ENCODE peak calls at places on chromosome 20, in four cellular contexts. One of them, this sample, is unnamed.
A peak's percentile ranks its signal among the peaks of the same experiment; 100 is the strongest.

GRCh38 chr20:57760698-57761412 is 51.0 kb upstream of the PMEPA1 start:
- DNase-seq in OCI-LY7: peak; percentile 22
- DNase-seq in Peyer's patch: no peak
- DNase-seq in dorsolateral prefrontal cortex: no peak
- DNase-seq in this sample: no peak

GRCh38 chr20:47699804-47700203 is 85.5 kb downstream of the SULF2 start:
- DNase-seq in OCI-LY7: no peak
- DNase-seq in Peyer's patch: no peak
- DNase-seq in dorsolateral prefrontal cortex: no peak
- DNase-seq in this sample: no peak

GRCh38 chr20:19993937-19994667 is 23.1 kb upstream of the NAA20 start:
- DNase-seq in OCI-LY7: no peak
- DNase-seq in Peyer's patch: no peak
- DNase-seq in dorsolateral prefrontal cortex: no peak
- DNase-seq in this sample: peak; percentile 37

GRCh38 chr20:10434467-10434831 is 427 bp upstream of the MKKS start:
- DNase-seq in OCI-LY7: peak; percentile 90
- DNase-seq in Peyer's patch: peak; percentile 78
- DNase-seq in dorsolateral prefrontal cortex: peak; percentile 90
- DNase-seq in this sample: peak; percentile 98

GRCh38 chr20:38812915-38813573 is 7.5 kb downstream of the PPP1R16B start:
- DNase-seq in OCI-LY7: peak; percentile 55
- DNase-seq in Peyer's patch: no peak
- DNase-seq in dorsolateral prefrontal cortex: no peak
- DNase-seq in this sample: no peak

GRCh38 chr20:35840403-35840802 is 68.6 kb downstream of the PHF20 start:
- DNase-seq in OCI-LY7: no peak
- DNase-seq in Peyer's patch: no peak
- DNase-seq in dorsolateral prefrontal cortex: no peak
- DNase-seq in this sample: no peak

GRCh38 chr20:37669773-37670236 is 24.0 kb upstream of the CTNNBL1 start:
- DNase-seq in OCI-LY7: no peak
- DNase-seq in Peyer's patch: no peak
- DNase-seq in dorsolateral prefrontal cortex: no peak
- DNase-seq in this sample: no peak

GRCh38 chr20:5612476-5613291 is 137.5 kb upstream of the SHLD1 start:
- DNase-seq in OCI-LY7: no peak
- DNase-seq in Peyer's patch: no peak
- DNase-seq in dorsolateral prefrontal cortex: no peak
- DNase-seq in this sample: no peak

GRCh38 chr20:63943007-63943807 is 13.0 kb downstream of the UCKL1 start:
- DNase-seq in OCI-LY7: no peak
- DNase-seq in Peyer's patch: no peak
- DNase-seq in dorsolateral prefrontal cortex: no peak
- DNase-seq in this sample: no peak

GRCh38 chr20:44111712-44112335 is 75.2 kb downstream of the JPH2 start:
- DNase-seq in OCI-LY7: no peak
- DNase-seq in Peyer's patch: no peak
- DNase-seq in dorsolateral prefrontal cortex: no peak
- DNase-seq in this sample: no peak

GRCh38 chr20:32167552-32167951 is 40.0 kb downstream of the PLAGL2 start:
- DNase-seq in OCI-LY7: no peak
- DNase-seq in Peyer's patch: no peak
- DNase-seq in dorsolateral prefrontal cortex: no peak
- DNase-seq in this sample: no peak

GRCh38 chr20:32763202-32763999 is 1.2 kb downstream of the DNMT3B start:
- DNase-seq in OCI-LY7: peak; percentile 36
- DNase-seq in Peyer's patch: no peak
- DNase-seq in dorsolateral prefrontal cortex: no peak
- DNase-seq in this sample: no peak

GRCh38 chr20:38604873-38605303 is 3.3 kb downstream of the ARHGAP40 start:
- DNase-seq in OCI-LY7: no peak
- DNase-seq in Peyer's patch: no peak
- DNase-seq in dorsolateral prefrontal cortex: no peak
- DNase-seq in this sample: peak; percentile 32

GRCh38 chr20:51062065-51062464 is 39.2 kb upstream of the KCNG1 start:
- DNase-seq in OCI-LY7: no peak
- DNase-seq in Peyer's patch: no peak
- DNase-seq in dorsolateral prefrontal cortex: no peak
- DNase-seq in this sample: peak; percentile 21

GRCh38 chr20:50111120-50111828 is 1.7 kb downstream of the UBE2V1 start:
- DNase-seq in OCI-LY7: no peak
- DNase-seq in Peyer's patch: no peak
- DNase-seq in dorsolateral prefrontal cortex: no peak
- DNase-seq in this sample: peak; percentile 72

GRCh38 chr20:44651507-44652373 is at the start of gene ADA:
- DNase-seq in OCI-LY7: peak; percentile 78
- DNase-seq in Peyer's patch: peak; percentile 57
- DNase-seq in dorsolateral prefrontal cortex: peak; percentile 34
- DNase-seq in this sample: peak; percentile 25

GRCh38 chr20:37990571-37991151 is 42.6 kb downstream of the TTI1 start:
- DNase-seq in OCI-LY7: peak; percentile 37
- DNase-seq in Peyer's patch: peak; percentile 89
- DNase-seq in dorsolateral prefrontal cortex: peak; percentile 37
- DNase-seq in this sample: peak; percentile 84

GRCh38 chr20:63457737-63458136 is 14.7 kb downstream of the KCNQ2 start:
- DNase-seq in OCI-LY7: no peak
- DNase-seq in Peyer's patch: no peak
- DNase-seq in dorsolateral prefrontal cortex: peak; percentile 69
- DNase-seq in this sample: peak; percentile 6

GRCh38 chr20:58523916-58524315 is 8.7 kb upstream of the APCDD1L start:
- DNase-seq in OCI-LY7: no peak
- DNase-seq in Peyer's patch: no peak
- DNase-seq in dorsolateral prefrontal cortex: no peak
- DNase-seq in this sample: no peak

GRCh38 chr20:11556410-11556809 is 361.3 kb upstream of the BTBD3 start:
- DNase-seq in OCI-LY7: no peak
- DNase-seq in Peyer's patch: no peak
- DNase-seq in dorsolateral prefrontal cortex: no peak
- DNase-seq in this sample: no peak

GRCh38 chr20:41392871-41393704 is 26.5 kb upstream of the EMILIN3 start:
- DNase-seq in OCI-LY7: no peak
- DNase-seq in Peyer's patch: no peak
- DNase-seq in dorsolateral prefrontal cortex: no peak
- DNase-seq in this sample: no peak

GRCh38 chr20:47688385-47689381 is 96.6 kb downstream of the SULF2 start:
- DNase-seq in OCI-LY7: no peak
- DNase-seq in Peyer's patch: no peak
- DNase-seq in dorsolateral prefrontal cortex: no peak
- DNase-seq in this sample: peak; percentile 55

GRCh38 chr20:9302073-9302425 is 212.3 kb upstream of the LAMP5 start:
- DNase-seq in OCI-LY7: no peak
- DNase-seq in Peyer's patch: no peak
- DNase-seq in dorsolateral prefrontal cortex: no peak
- DNase-seq in this sample: no peak

GRCh38 chr20:9300534-9300933 is 213.9 kb upstream of the LAMP5 start:
- DNase-seq in OCI-LY7: no peak
- DNase-seq in Peyer's patch: no peak
- DNase-seq in dorsolateral prefrontal cortex: no peak
- DNase-seq in this sample: no peak

GRCh38 chr20:9298906-9299305 is 215.5 kb upstream of the LAMP5 start:
- DNase-seq in OCI-LY7: no peak
- DNase-seq in Peyer's patch: no peak
- DNase-seq in dorsolateral prefrontal cortex: no peak
- DNase-seq in this sample: no peak

GRCh38 chr20:9300080-9300479 is 214.3 kb upstream of the LAMP5 start:
- DNase-seq in OCI-LY7: no peak
- DNase-seq in Peyer's patch: no peak
- DNase-seq in dorsolateral prefrontal cortex: no peak
- DNase-seq in this sample: no peak

GRCh38 chr20:9301129-9302072 is 213.0 kb upstream of the LAMP5 start:
- DNase-seq in OCI-LY7: no peak
- DNase-seq in Peyer's patch: no peak
- DNase-seq in dorsolateral prefrontal cortex: no peak
- DNase-seq in this sample: peak; percentile 46
- TF ChIP-seq CTCF in OCI-LY7: no peak
- TF ChIP-seq CTCF in Peyer's patch: no peak
- TF ChIP-seq CTCF in dorsolateral prefrontal cortex: no peak
- TF ChIP-seq CTCF in this sample: no peak

DNA sequence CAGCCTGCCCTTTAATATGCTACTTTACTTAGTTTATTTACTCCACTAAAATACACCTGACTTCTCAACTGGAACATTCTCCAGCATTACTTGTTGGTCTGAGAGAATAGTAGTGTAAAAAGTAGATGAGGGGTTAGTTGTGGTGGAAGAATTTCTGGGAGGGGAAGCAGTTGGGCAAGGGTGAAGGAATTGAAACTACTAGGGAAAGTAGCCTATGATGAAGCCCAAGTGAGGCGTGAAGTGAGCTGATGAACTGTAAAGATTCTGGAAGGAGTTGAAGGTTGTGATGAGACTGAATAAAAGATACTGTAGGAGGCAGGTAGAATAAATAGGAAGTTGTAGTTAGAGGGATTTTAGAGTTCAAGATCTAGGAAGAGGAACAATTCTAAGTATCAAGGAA is 72.5 kb downstream of the ITCH start:
- DNase-seq in OCI-LY7: peak; percentile 33
- DNase-seq in Peyer's patch: no peak
- DNase-seq in dorsolateral prefrontal cortex: no peak
- DNase-seq in this sample: no peak
- H3K27ac ChIP-seq in OCI-LY7: no peak overlapping the region
- H3K27ac ChIP-seq in Peyer's patch: no peak overlapping the region
- H3K27ac ChIP-seq in dorsolateral prefrontal cortex: peak overlapping the region; percentile 22
- H3K27ac ChIP-seq in this sample: no peak overlapping the region

GRCh38 chr20:45822863-45823262 is 4.2 kb downstream of the TNNC2 start:
- DNase-seq in OCI-LY7: no peak
- DNase-seq in Peyer's patch: no peak
- DNase-seq in dorsolateral prefrontal cortex: peak; percentile 20
- DNase-seq in this sample: no peak
- TF ChIP-seq CTCF in OCI-LY7: no peak
- TF ChIP-seq CTCF in Peyer's patch: no peak
- TF ChIP-seq CTCF in dorsolateral prefrontal cortex: no peak
- TF ChIP-seq CTCF in this sample: no peak

GRCh38 chr20:48898210-48898609 is 23.3 kb upstream of the ARFGEF2 start:
- DNase-seq in OCI-LY7: no peak
- DNase-seq in Peyer's patch: no peak
- DNase-seq in dorsolateral prefrontal cortex: no peak
- DNase-seq in this sample: no peak
- H3K27ac ChIP-seq in OCI-LY7: no peak overlapping the region
- H3K27ac ChIP-seq in Peyer's patch: no peak overlapping the region
- H3K27ac ChIP-seq in dorsolateral prefrontal cortex: no peak overlapping the region
- H3K27ac ChIP-seq in this sample: no peak overlapping the region

GRCh38 chr20:13458860-13459451 is 179.8 kb downstream of the TASP1 start:
- DNase-seq in OCI-LY7: peak; percentile 26
- DNase-seq in Peyer's patch: no peak
- DNase-seq in dorsolateral prefrontal cortex: no peak
- DNase-seq in this sample: peak; percentile 32
- TF ChIP-seq CTCF in OCI-LY7: peak; percentile 88
- TF ChIP-seq CTCF in Peyer's patch: peak; percentile 8
- TF ChIP-seq CTCF in dorsolateral prefrontal cortex: peak; percentile 45
- TF ChIP-seq CTCF in this sample: peak; percentile 91

This sample was measured in brain microvascular endothelial cell.